ENCODE peak calls at places on chromosome 16, in four cellular contexts. S is stimulated activated CD8-positive, alpha-beta memory T cell treated with anti-CD3 and anti-CD28 coated beads, Interleukin-7, amount 100 ng/mL, for 1 hour; Z is RWPE1; W is pancreas. O is an unnamed sample.

GRCh38 chr16:73179671-73180370 is 131.9 kb upstream of the ZFHX3 start:
- DNase-seq in S (no peak), Z (no peak), W (no peak), O (no peak)

GRCh38 chr16:31016018-31016417 is 5.6 kb upstream of the STX1B start:
- DNase-seq in S (no peak), Z (no peak), W (no peak), O (no peak)

GRCh38 chr16:48113471-48113870 is 42.3 kb downstream of the ABCC12 start:
- DNase-seq in S (no peak), Z (no peak), W (no peak), O (no peak)

GRCh38 chr16:72111653-72112451 is 18.2 kb downstream of the DHX38 start:
- DNase-seq in S (no peak), Z (peak), W (no peak), O (no peak)

GRCh38 chr16:67421030-67421429 is 4.8 kb upstream of the ZDHHC1 start:
- DNase-seq in S (no peak), Z (no peak), W (no peak), O (no peak)

GRCh38 chr16:60642956-60643355 is 1393.3 kb downstream of the CDH8 start:
- DNase-seq in S (no peak), Z (peak), W (no peak), O (no peak)

GRCh38 chr16:81780350-81780749 is 1.3 kb downstream of the PLCG2 start:
- DNase-seq in S (no peak), Z (no peak), W (no peak), O (no peak)

GRCh38 chr16:56389554-56389953 is 35.8 kb downstream of the AMFR start:
- DNase-seq in S (no peak), Z (peak), W (no peak), O (no peak)

GRCh38 chr16:51641191-51641765 is 490.2 kb upstream of the SALL1 start:
- DNase-seq in S (no peak), Z (no peak), W (no peak), O (no peak)

GRCh38 chr16:89057738-89058137 is 35.9 kb upstream of the ACSF3 start:
- DNase-seq in S (no peak), Z (no peak), W (no peak), O (no peak)

GRCh38 chr16:82651921-82652601 is 25.3 kb downstream of the CDH13 start:
- DNase-seq in S (no peak), Z (no peak), W (no peak), O (no peak)

GRCh38 chr16:19242186-19242585 is 43.3 kb upstream of the CLEC19A start:
- DNase-seq in S (no peak), Z (no peak), W (no peak), O (no peak)